ENCODE peak calls at places on chromosomes 11 and 22, in seven cellular contexts. One of them, this sample, is unnamed.

GRCh38 chr11:96430668-96431067 is 40.9 kb downstream of the JRKL start:
- DNase-seq in mesenchymal stem cell: no peak
- DNase-seq in CD8-positive, alpha-beta memory T cell: no peak
- DNase-seq in ovary: no peak
- DNase-seq in A549: no peak
- DNase-seq in substantia nigra: no peak
- DNase-seq in CD4-positive, alpha-beta T cell: no peak
- DNase-seq in this sample: no peak

GRCh38 chr22:39239561-39240423 is 5.0 kb downstream of the PDGFB start:
- DNase-seq in mesenchymal stem cell: no peak
- DNase-seq in CD8-positive, alpha-beta memory T cell: peak; percentile 20
- DNase-seq in ovary: no peak
- DNase-seq in A549: no peak
- DNase-seq in substantia nigra: no peak
- DNase-seq in CD4-positive, alpha-beta T cell: peak; percentile 52
- DNase-seq in this sample: no peak

GRCh38 chr11:1863352-1864215 is 10.7 kb downstream of the LSP1 start:
- DNase-seq in mesenchymal stem cell: peak; percentile 92
- DNase-seq in CD8-positive, alpha-beta memory T cell: no peak
- DNase-seq in ovary: peak; percentile 82
- DNase-seq in A549: peak; percentile 71
- DNase-seq in substantia nigra: peak; percentile 56
- DNase-seq in CD4-positive, alpha-beta T cell: no peak
- DNase-seq in this sample: peak; percentile 18

GRCh38 chr11:16923987-16924386 is 90.2 kb downstream of the PLEKHA7 start:
- DNase-seq in mesenchymal stem cell: no peak
- DNase-seq in CD8-positive, alpha-beta memory T cell: no peak
- DNase-seq in ovary: no peak
- DNase-seq in A549: no peak
- DNase-seq in substantia nigra: no peak
- DNase-seq in CD4-positive, alpha-beta T cell: no peak
- DNase-seq in this sample: no peak

GRCh38 chr22:45246060-45246985 is 5.6 kb upstream of the KIAA0930 start:
- DNase-seq in mesenchymal stem cell: peak; percentile 99
- DNase-seq in CD8-positive, alpha-beta memory T cell: no peak
- DNase-seq in ovary: no peak
- DNase-seq in A549: peak; percentile 97
- DNase-seq in substantia nigra: no peak
- DNase-seq in CD4-positive, alpha-beta T cell: no peak
- DNase-seq in this sample: no peak

GRCh38 chr11:32087602-32088001 is 3.3 kb upstream of the RCN1 start:
- DNase-seq in mesenchymal stem cell: peak; percentile 76
- DNase-seq in CD8-positive, alpha-beta memory T cell: no peak
- DNase-seq in ovary: no peak
- DNase-seq in A549: no peak
- DNase-seq in substantia nigra: no peak
- DNase-seq in CD4-positive, alpha-beta T cell: no peak
- DNase-seq in this sample: no peak

GRCh38 chr22:20813056-20813455 is 39.1 kb downstream of the SERPIND1 start:
- DNase-seq in mesenchymal stem cell: no peak
- DNase-seq in CD8-positive, alpha-beta memory T cell: no peak
- DNase-seq in ovary: no peak
- DNase-seq in A549: no peak
- DNase-seq in substantia nigra: no peak
- DNase-seq in CD4-positive, alpha-beta T cell: no peak
- DNase-seq in this sample: no peak

GRCh38 chr22:27685971-27686370 is 115.6 kb downstream of the MN1 start:
- DNase-seq in mesenchymal stem cell: no peak
- DNase-seq in CD8-positive, alpha-beta memory T cell: no peak
- DNase-seq in ovary: no peak
- DNase-seq in A549: no peak
- DNase-seq in substantia nigra: no peak
- DNase-seq in CD4-positive, alpha-beta T cell: no peak
- DNase-seq in this sample: no peak

GRCh38 chr11:86746509-86746908 is 53.8 kb upstream of the PRSS23 start:
- DNase-seq in mesenchymal stem cell: peak; percentile 28
- DNase-seq in CD8-positive, alpha-beta memory T cell: no peak
- DNase-seq in ovary: no peak
- DNase-seq in A549: no peak
- DNase-seq in substantia nigra: no peak
- DNase-seq in CD4-positive, alpha-beta T cell: no peak
- DNase-seq in this sample: no peak

GRCh38 chr11:69638941-69639681 is 1.8 kb upstream of the CCND1 start:
- DNase-seq in mesenchymal stem cell: peak; percentile 97
- DNase-seq in CD8-positive, alpha-beta memory T cell: no peak
- DNase-seq in ovary: no peak
- DNase-seq in A549: peak; percentile 98
- DNase-seq in substantia nigra: no peak
- DNase-seq in CD4-positive, alpha-beta T cell: no peak
- DNase-seq in this sample: no peak

GRCh38 chr11:2581151-2581930 is 118.5 kb downstream of the KCNQ1OT1 start:
- DNase-seq in mesenchymal stem cell: no peak
- DNase-seq in CD8-positive, alpha-beta memory T cell: no peak
- DNase-seq in ovary: peak; percentile 16
- DNase-seq in A549: no peak
- DNase-seq in substantia nigra: no peak
- DNase-seq in CD4-positive, alpha-beta T cell: no peak
- DNase-seq in this sample: no peak

GRCh38 chr11:71192629-71193028 is 59.7 kb downstream of the SHANK2 start:
- DNase-seq in mesenchymal stem cell: no peak
- DNase-seq in CD8-positive, alpha-beta memory T cell: no peak
- DNase-seq in ovary: no peak
- DNase-seq in A549: no peak
- DNase-seq in substantia nigra: no peak
- DNase-seq in CD4-positive, alpha-beta T cell: no peak
- DNase-seq in this sample: no peak

GRCh38 chr11:9660886-9661285 is 3.0 kb upstream of the SWAP70 start:
- DNase-seq in mesenchymal stem cell: no peak
- DNase-seq in CD8-positive, alpha-beta memory T cell: no peak
- DNase-seq in ovary: no peak
- DNase-seq in A549: peak; percentile 74
- DNase-seq in substantia nigra: no peak
- DNase-seq in CD4-positive, alpha-beta T cell: no peak
- DNase-seq in this sample: no peak

GRCh38 chr11:114160884-114161283 is 101.4 kb downstream of the ZBTB16 start:
- DNase-seq in mesenchymal stem cell: peak; percentile 44
- DNase-seq in CD8-positive, alpha-beta memory T cell: no peak
- DNase-seq in ovary: no peak
- DNase-seq in A549: no peak
- DNase-seq in substantia nigra: no peak
- DNase-seq in CD4-positive, alpha-beta T cell: no peak
- DNase-seq in this sample: no peak

GRCh38 chr11:88535916-88536547 is 198.5 kb upstream of the CTSC start:
- DNase-seq in mesenchymal stem cell: peak; percentile 94
- DNase-seq in CD8-positive, alpha-beta memory T cell: no peak
- DNase-seq in ovary: no peak
- DNase-seq in A549: peak; percentile 64
- DNase-seq in substantia nigra: no peak
- DNase-seq in CD4-positive, alpha-beta T cell: no peak
- DNase-seq in this sample: no peak

GRCh38 chr11:65489706-65490310 is 9.0 kb upstream of the MALAT1 start:
- DNase-seq in mesenchymal stem cell: no peak
- DNase-seq in CD8-positive, alpha-beta memory T cell: no peak
- DNase-seq in ovary: peak; percentile 65
- DNase-seq in A549: peak; percentile 40
- DNase-seq in substantia nigra: no peak
- DNase-seq in CD4-positive, alpha-beta T cell: no peak
- DNase-seq in this sample: peak; percentile 66

GRCh38 chr11:66919938-66920337 is 38.2 kb downstream of the PC start:
- DNase-seq in mesenchymal stem cell: no peak
- DNase-seq in CD8-positive, alpha-beta memory T cell: no peak
- DNase-seq in ovary: no peak
- DNase-seq in A549: no peak
- DNase-seq in substantia nigra: no peak
- DNase-seq in CD4-positive, alpha-beta T cell: no peak
- DNase-seq in this sample: peak; percentile 40

GRCh38 chr11:122785156-122785605 is 53.1 kb upstream of the CRTAM start:
- DNase-seq in mesenchymal stem cell: no peak
- DNase-seq in CD8-positive, alpha-beta memory T cell: no peak
- DNase-seq in ovary: no peak
- DNase-seq in A549: no peak
- DNase-seq in substantia nigra: no peak
- DNase-seq in CD4-positive, alpha-beta T cell: no peak
- DNase-seq in this sample: no peak

GRCh38 chr22:11627436-11627797 is 3900.6 kb upstream of the OR11H1 start:
- DNase-seq in mesenchymal stem cell: no peak
- DNase-seq in CD8-positive, alpha-beta memory T cell: no peak
- DNase-seq in ovary: no peak
- DNase-seq in A549: no peak
- DNase-seq in substantia nigra: no peak
- DNase-seq in CD4-positive, alpha-beta T cell: no peak
- DNase-seq in this sample: no peak

GRCh38 chr11:78796956-78797355 is 222.3 kb upstream of the NARS2 start:
- DNase-seq in mesenchymal stem cell: peak; percentile 95
- DNase-seq in CD8-positive, alpha-beta memory T cell: no peak
- DNase-seq in ovary: no peak
- DNase-seq in A549: peak; percentile 14
- DNase-seq in substantia nigra: no peak
- DNase-seq in CD4-positive, alpha-beta T cell: no peak
- DNase-seq in this sample: no peak

GRCh38 chr22:49072996-49073645 is 754.6 kb downstream of the BRD1 start:
- DNase-seq in mesenchymal stem cell: no peak
- DNase-seq in CD8-positive, alpha-beta memory T cell: no peak
- DNase-seq in ovary: no peak
- DNase-seq in A549: no peak
- DNase-seq in substantia nigra: no peak
- DNase-seq in CD4-positive, alpha-beta T cell: no peak
- DNase-seq in this sample: no peak

GRCh38 chr11:128734439-128735224 is 40.8 kb downstream of the FLI1 start:
- DNase-seq in mesenchymal stem cell: no peak
- DNase-seq in CD8-positive, alpha-beta memory T cell: no peak
- DNase-seq in ovary: no peak
- DNase-seq in A549: no peak
- DNase-seq in substantia nigra: no peak
- DNase-seq in CD4-positive, alpha-beta T cell: no peak
- DNase-seq in this sample: no peak
- H3K27ac ChIP-seq in mesenchymal stem cell: no peak overlapping the region
- H3K27ac ChIP-seq in CD8-positive, alpha-beta memory T cell: no peak overlapping the region
- H3K27ac ChIP-seq in ovary: no peak overlapping the region
- H3K27ac ChIP-seq in A549: no peak overlapping the region
- H3K27ac ChIP-seq in substantia nigra: no peak overlapping the region
- H3K27ac ChIP-seq in CD4-positive, alpha-beta T cell: no peak overlapping the region
- H3K27ac ChIP-seq in this sample: no peak overlapping the region

GRCh38 chr11:47333526-47333845 is 19.0 kb downstream of the MYBPC3 start:
- DNase-seq in mesenchymal stem cell: no peak
- DNase-seq in CD8-positive, alpha-beta memory T cell: no peak
- DNase-seq in ovary: no peak
- DNase-seq in A549: no peak
- DNase-seq in substantia nigra: no peak
- DNase-seq in CD4-positive, alpha-beta T cell: no peak
- DNase-seq in this sample: no peak

GRCh38 chr11:47333886-47334443 is 18.5 kb downstream of the MYBPC3 start:
- DNase-seq in mesenchymal stem cell: no peak
- DNase-seq in CD8-positive, alpha-beta memory T cell: no peak
- DNase-seq in ovary: no peak
- DNase-seq in A549: no peak
- DNase-seq in substantia nigra: no peak
- DNase-seq in CD4-positive, alpha-beta T cell: no peak
- DNase-seq in this sample: no peak

GRCh38 chr11:47332791-47333525 is 19.5 kb downstream of the MYBPC3 start:
- DNase-seq in mesenchymal stem cell: no peak
- DNase-seq in CD8-positive, alpha-beta memory T cell: no peak
- DNase-seq in ovary: no peak
- DNase-seq in A549: no peak
- DNase-seq in substantia nigra: no peak
- DNase-seq in CD4-positive, alpha-beta T cell: no peak
- DNase-seq in this sample: no peak

GRCh38 chr11:47331454-47332302 is 20.8 kb downstream of the MYBPC3 start:
- DNase-seq in mesenchymal stem cell: no peak
- DNase-seq in CD8-positive, alpha-beta memory T cell: no peak
- DNase-seq in ovary: no peak
- DNase-seq in A549: no peak
- DNase-seq in substantia nigra: no peak
- DNase-seq in CD4-positive, alpha-beta T cell: no peak
- DNase-seq in this sample: no peak

DNA sequence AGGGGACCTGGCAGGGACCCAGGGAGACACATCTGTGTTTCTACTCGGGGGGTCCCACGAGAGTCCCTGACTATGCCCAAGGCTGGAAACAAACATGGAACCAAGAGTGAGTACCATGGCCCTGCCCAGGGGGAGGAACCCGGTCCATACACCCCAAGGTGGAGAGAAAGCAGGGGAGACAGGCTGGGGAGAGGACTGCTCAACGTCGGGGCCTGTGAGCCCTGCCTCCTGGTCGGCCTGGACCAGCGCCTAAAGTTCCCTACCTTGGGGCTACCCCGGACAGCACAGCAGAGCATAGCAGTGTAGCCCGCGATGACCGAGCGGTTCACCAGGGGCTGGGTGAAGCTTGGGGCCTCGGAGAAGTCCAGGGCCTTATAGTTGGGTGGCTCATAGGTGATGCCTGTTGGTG is 20.2 kb downstream of the MYBPC3 start:
- DNase-seq in mesenchymal stem cell: no peak
- DNase-seq in CD8-positive, alpha-beta memory T cell: no peak
- DNase-seq in ovary: no peak
- DNase-seq in A549: no peak
- DNase-seq in substantia nigra: no peak
- DNase-seq in CD4-positive, alpha-beta T cell: no peak
- DNase-seq in this sample: no peak
- H3K27ac ChIP-seq in mesenchymal stem cell: no peak overlapping the region
- H3K27ac ChIP-seq in CD8-positive, alpha-beta memory T cell: no peak overlapping the region
- H3K27ac ChIP-seq in ovary: no peak overlapping the region
- H3K27ac ChIP-seq in A549: no peak overlapping the region
- H3K27ac ChIP-seq in substantia nigra: no peak overlapping the region
- H3K27ac ChIP-seq in CD4-positive, alpha-beta T cell: no peak overlapping the region
- H3K27ac ChIP-seq in this sample: no peak overlapping the region

DNA sequence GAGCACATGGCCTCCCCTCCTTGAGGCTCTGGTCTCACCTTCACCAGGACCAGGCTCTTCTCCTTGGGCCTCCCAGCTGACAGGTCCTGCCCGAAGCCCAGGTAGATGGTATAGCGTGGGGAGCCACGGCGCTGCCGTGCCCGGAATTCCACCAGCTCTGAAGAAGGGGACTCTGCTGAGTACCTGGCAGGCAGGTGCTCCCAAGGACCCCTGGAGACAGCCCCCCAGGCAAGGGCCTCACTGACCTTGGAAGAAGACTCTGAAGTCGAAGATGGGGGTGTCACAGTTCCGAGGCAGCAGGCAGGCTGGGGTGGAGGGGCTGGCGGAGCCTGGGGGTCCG is 2.8 kb downstream of the IRF7 start:
- DNase-seq in mesenchymal stem cell: no peak
- DNase-seq in CD8-positive, alpha-beta memory T cell: no peak
- DNase-seq in ovary: no peak
- DNase-seq in A549: no peak
- DNase-seq in substantia nigra: no peak
- DNase-seq in CD4-positive, alpha-beta T cell: no peak
- DNase-seq in this sample: no peak
- H3K27ac ChIP-seq in mesenchymal stem cell: no peak overlapping the region
- H3K27ac ChIP-seq in CD8-positive, alpha-beta memory T cell: peak overlapping the region; percentile 14
- H3K27ac ChIP-seq in ovary: no peak overlapping the region
- H3K27ac ChIP-seq in A549: no peak overlapping the region
- H3K27ac ChIP-seq in substantia nigra: no peak overlapping the region
- H3K27ac ChIP-seq in CD4-positive, alpha-beta T cell: peak overlapping the region; percentile 75
- H3K27ac ChIP-seq in this sample: no peak overlapping the region

DNA sequence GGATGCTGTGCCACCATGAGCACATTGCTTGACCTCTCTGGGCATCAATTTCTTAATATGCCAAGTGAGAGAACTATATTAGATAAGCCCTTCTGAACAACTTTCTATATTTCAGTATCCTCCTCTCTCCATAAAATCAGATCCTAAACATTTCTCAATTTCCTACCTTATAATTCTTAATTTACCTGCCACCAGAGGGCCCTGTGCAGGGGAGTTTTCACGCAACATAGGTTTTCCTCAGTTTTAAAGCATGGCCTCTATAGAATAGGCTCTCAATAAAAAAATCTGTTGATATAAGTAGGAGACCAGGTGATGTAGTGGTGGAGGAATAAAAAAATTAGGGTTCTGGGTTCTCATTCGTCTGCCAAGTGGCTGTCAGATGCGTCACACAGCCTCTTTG is 83.7 kb upstream of the DBX1 start:
- DNase-seq in mesenchymal stem cell: no peak
- DNase-seq in CD8-positive, alpha-beta memory T cell: no peak
- DNase-seq in ovary: no peak
- DNase-seq in A549: no peak
- DNase-seq in substantia nigra: no peak
- DNase-seq in CD4-positive, alpha-beta T cell: no peak
- DNase-seq in this sample: no peak
- H3K27ac ChIP-seq in mesenchymal stem cell: no peak overlapping the region
- H3K27ac ChIP-seq in CD8-positive, alpha-beta memory T cell: no peak overlapping the region
- H3K27ac ChIP-seq in ovary: no peak overlapping the region
- H3K27ac ChIP-seq in A549: no peak overlapping the region
- H3K27ac ChIP-seq in substantia nigra: no peak overlapping the region
- H3K27ac ChIP-seq in CD4-positive, alpha-beta T cell: no peak overlapping the region
- H3K27ac ChIP-seq in this sample: no peak overlapping the region

This sample was measured in caudate nucleus.